ENCODE peak calls at places on chromosomes 11 and 22, in seven cellular contexts. Z is H1, U is spleen, J is stomach, N is GM12878, K is transverse colon, I is GM23338. C is an unnamed sample.

GRCh38 chr11:63880031-63880841 is 36.7 kb downstream of the RCOR2 start:
- DNase-seq in Z (no peak), U (no peak), J (no peak), N (no peak), K (no peak), I (no peak), C (no peak)

GRCh38 chr11:34269031-34269430 is 88.8 kb downstream of the ABTB2 start:
- DNase-seq in Z (no peak), U (no peak), J (no peak), N (no peak), K (no peak), I (no peak), C (no peak)

GRCh38 chr11:121138259-121138658 is 37.2 kb downstream of the TECTA start:
- DNase-seq in Z (no peak), U (no peak), J (no peak), N (no peak), K (no peak), I (no peak), C (no peak)

GRCh38 chr22:35615156-35615555 is 2.0 kb downstream of the MB start:
- DNase-seq in Z (no peak), U (no peak), J (no peak), N (no peak), K (no peak), I (no peak), C (no peak)

GRCh38 chr11:46367244-46367915 is 14.1 kb upstream of the MDK start:
- DNase-seq in Z (no peak), U (peak), J (peak), N (no peak), K (peak), I (peak), C (no peak)

GRCh38 chr22:48382197-48382596 is 1445.5 kb downstream of the BRD1 start:
- DNase-seq in Z (no peak), U (peak), J (peak), N (no peak), K (no peak), I (no peak), C (no peak)

GRCh38 chr11:126988655-126989054 is 11.9 kb downstream of the KIRREL3 start:
- DNase-seq in Z (no peak), U (no peak), J (no peak), N (no peak), K (no peak), I (no peak), C (no peak)

GRCh38 chr22:24975125-24975640 is 22.7 kb downstream of the KIAA1671 start:
- DNase-seq in Z (no peak), U (no peak), J (no peak), N (no peak), K (no peak), I (no peak), C (no peak)

GRCh38 chr22:40346178-40347064 is at the start of gene ADSL:
- DNase-seq in Z (peak), U (peak), J (peak), N (peak), K (peak), I (peak), C (peak)

GRCh38 chr22:32411388-32411787 is 659 bp downstream of the RTCB start:
- DNase-seq in Z (no peak), U (no peak), J (no peak), N (no peak), K (peak), I (peak), C (no peak)

GRCh38 chr22:20644071-20644642 is 129.8 kb upstream of the SERPIND1 start:
- DNase-seq in Z (no peak), U (no peak), J (no peak), N (no peak), K (no peak), I (no peak), C (no peak)

GRCh38 chr11:10892250-10892649 is 34.4 kb upstream of the ZBED5 start:
- DNase-seq in Z (no peak), U (no peak), J (no peak), N (no peak), K (no peak), I (no peak), C (no peak)

GRCh38 chr22:20602589-20603164 is 95.3 kb downstream of the MED15 start:
- DNase-seq in Z (no peak), U (no peak), J (no peak), N (no peak), K (no peak), I (no peak), C (no peak)

DNA sequence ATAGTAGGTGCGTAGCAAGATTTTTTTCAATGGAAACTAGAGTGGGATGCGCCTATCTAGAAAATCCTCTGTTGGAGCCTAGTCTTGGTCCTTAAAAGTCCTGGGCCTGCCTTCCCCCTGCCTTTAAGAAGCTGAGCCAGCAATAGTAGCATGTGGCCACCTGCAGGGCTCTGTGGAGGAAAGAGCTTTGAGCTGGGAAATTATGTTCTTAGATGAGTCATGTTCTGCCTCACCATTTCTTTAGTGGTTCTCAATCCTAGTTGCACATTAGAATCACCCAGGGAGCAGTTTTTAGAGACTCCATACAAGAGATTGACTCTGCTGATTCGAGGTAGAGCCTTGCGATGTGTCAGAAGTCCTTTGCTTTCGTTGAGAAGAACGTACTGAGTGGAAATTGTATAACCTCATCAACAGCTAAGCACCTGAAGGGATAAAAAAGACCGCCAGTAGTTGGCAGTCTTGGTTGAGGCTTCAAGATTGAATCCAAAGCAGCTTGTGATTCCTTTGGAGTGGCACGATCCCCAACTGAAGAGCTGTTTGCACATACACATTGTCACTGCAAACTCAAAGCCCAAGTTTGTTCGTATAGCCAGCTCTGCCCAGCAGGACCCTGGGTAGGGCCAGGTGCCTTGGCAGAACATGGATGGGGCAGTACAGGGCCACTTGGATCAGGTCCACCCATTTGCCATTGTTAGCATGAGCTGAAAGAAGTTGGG is 133.3 kb downstream of the COMMD9 start:
- DNase-seq in Z (no peak), U (no peak), J (no peak), N (no peak), K (no peak), I (peak), C (no peak)
- TF ChIP-seq CTCF in Z (no peak), U (no peak), J (no peak), N (no peak), K (no peak), I (peak), C (no peak)

GRCh38 chr22:30425327-30425615 is 297 bp upstream of the MTFP1 start:
- DNase-seq in Z (no peak), U (no peak), J (no peak), N (no peak), K (no peak), I (no peak), C (no peak)

GRCh38 chr22:30426395-30427353 is 1.1 kb downstream of the MTFP1 start:
- DNase-seq in Z (peak), U (peak), J (peak), N (peak), K (peak), I (peak), C (peak)

GRCh38 chr22:30424471-30425326 is 869 bp upstream of the MTFP1 start:
- DNase-seq in Z (no peak), U (no peak), J (no peak), N (no peak), K (peak), I (peak), C (no peak)

GRCh38 chr22:30423959-30424380 is 1.6 kb upstream of the MTFP1 start:
- DNase-seq in Z (peak), U (peak), J (peak), N (peak), K (peak), I (peak), C (peak)

DNA sequence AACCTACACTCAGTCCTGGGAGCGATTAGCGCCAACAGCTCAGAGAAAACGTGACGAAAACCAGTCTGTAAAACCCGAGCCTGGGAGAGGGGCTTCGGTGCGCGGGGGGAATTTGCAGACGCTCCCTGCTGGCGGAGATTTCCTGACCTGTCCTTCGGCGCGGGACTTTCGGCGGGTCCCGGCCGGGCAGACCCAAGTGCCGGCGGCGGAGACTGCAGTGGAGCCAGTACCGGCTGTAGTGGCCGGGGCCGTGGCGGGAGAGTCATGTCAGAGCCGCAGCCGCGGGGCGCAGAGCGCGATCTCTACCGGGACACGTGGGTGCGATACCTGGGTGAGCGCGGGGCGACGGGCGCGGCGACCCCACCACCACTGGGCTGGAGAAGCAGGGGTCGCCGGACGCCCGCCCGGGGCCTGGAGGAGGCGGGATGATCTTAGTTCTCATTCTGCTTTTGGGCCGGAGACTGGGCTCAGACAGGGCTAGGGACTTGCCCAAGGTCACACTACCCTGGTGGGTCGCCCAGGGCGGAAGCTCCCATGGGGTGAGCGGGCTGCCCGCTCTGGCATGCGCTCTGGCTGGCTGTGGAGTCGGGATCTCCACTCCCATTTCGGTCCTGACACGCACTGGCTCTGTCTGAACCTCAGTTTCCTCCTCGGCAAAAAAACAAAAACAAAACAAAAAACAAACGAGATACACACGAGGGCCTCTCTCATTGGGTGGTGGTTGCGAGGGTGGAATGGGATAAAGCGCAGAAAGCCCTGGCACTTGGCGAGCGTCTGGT is at the start of gene MTFP1:
- DNase-seq in Z (no peak), U (peak), J (peak), N (no peak), K (peak), I (peak), C (peak)
- TF ChIP-seq POLR2AphosphoS5 in Z (peak), U (peak), J (peak), N (no peak), K (no peak), I (peak), C (no peak)

DNA sequence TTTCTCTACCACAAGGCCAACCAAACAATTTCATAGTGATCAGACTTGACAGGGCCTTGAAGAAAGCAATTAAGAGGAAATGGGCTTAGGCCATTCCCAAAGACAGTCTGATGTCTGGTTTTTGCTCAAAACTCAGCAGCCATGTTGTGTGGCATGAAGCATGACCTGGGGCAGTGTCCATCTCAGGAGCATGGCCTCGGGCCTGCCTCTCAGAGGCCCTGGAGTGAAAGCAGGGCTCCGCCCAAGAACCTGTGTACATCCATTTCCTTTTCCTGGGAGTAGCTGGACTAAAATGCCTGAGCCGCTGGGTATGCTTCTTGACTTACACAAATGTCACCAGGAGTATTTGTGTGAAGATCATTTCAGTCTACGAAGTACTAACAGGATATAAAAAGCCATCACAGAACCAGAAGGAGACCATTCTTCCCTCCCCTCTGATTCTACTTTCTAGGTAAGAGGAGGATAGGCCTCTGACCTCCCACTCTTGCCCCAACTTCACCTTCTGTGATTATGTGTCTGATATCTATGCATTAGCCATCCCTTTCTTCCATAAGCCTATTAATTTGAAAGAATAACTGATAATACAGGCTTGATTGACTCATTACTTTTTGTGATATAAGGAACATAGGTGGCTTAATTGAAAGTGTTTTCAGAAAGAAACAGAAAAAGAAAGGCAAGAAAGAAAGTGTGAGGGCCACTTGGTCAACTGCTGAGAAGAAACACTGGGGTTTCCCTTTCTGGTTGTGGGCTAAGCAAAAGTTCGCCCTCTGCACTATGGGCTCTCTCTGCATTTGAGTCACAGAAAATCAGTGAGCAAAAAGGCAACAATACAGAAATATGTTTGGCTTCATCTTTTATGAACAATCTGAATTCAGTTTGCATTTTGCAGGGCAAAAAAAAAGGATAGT is 188.5 kb upstream of the MTMR2 start:
- DNase-seq in Z (no peak), U (no peak), J (no peak), N (peak), K (no peak), I (no peak), C (no peak)
- H3K27ac ChIP-seq in Z (no peak), U (no peak), J (no peak), N (peak), K (peak), I (no peak), C (peak)

GRCh38 chr11:73325036-73325981 is 17.2 kb downstream of the ARHGEF17 start:
- DNase-seq in Z (no peak), U (no peak), J (no peak), N (peak), K (no peak), I (no peak), C (no peak)
- TF ChIP-seq CTCF in Z (no peak), U (no peak), J (no peak), N (no peak), K (no peak), I (no peak), C (no peak)

DNA sequence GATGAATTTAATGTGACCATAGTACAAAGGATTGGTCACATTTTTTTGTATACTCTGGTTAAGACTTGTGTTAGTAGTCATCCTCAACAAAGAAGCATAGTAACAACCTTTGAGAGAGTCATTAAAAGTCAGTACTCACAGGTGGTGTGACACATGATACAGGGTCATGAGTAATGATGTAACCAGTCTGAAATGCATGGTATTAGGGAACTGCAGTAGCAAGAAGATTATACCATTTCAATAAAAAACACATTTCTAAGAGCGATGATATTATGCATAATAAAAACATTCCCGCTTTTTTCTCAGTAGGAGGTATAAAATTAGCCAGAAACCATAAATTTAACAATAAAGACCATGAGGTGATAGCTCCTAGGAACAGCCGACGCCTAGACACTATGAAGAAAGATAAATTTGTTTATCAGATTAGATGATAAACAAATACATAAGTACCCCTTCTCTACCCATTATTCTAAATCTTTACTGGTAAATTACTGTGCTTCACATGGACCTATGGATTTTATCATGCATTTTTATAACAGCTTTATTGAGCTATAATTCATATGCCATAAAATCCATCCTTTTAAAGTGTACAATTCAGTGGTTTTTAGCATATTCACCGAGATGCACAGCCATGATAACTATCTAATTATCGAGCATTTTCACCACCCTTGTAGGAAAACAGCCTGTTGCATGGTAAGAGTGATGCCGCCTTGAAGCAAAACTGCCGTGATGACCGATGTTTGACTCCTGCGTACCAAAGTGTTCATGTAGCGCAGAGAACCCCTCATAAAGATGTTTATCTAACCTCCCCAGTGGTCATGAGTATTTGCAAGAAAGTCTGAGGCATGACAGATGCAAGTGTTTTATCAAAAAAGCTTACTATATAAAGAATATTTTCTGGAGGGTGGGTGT is 41.8 kb downstream of the TMPRSS5 start:
- DNase-seq in Z (no peak), U (no peak), J (no peak), N (no peak), K (no peak), I (no peak), C (no peak)
- TF ChIP-seq POLR2AphosphoS5 in Z (no peak), U (no peak), J (no peak), N (no peak), K (no peak), I (no peak), C (no peak)

GRCh38 chr11:114301088-114301487 is 4.9 kb downstream of the NNMT start:
- DNase-seq in Z (no peak), U (no peak), J (no peak), N (no peak), K (no peak), I (no peak), C (no peak)
- H3K27ac ChIP-seq in Z (no peak), U (no peak), J (no peak), N (no peak), K (no peak), I (no peak), C (no peak)

DNA sequence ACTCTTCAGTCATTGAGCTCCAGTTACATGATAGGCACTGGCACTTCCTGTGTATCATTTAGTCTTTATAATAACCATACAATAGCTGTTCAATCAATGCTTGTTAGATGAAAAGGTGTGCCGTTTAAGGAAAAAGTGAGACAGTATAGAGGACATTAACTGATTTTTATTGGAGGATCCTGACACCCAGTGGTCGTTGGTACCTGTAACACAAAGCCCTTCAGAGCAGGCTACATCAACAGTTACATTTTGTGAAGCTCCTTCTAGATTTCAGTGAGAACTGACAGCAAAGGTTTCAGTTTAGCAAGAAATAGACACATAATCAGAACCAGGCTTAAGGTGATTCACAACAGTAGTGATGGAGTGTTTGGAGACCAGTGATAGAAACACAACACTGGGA is 44.2 kb downstream of the CCDC81 start:
- DNase-seq in Z (no peak), U (no peak), J (no peak), N (no peak), K (no peak), I (peak), C (no peak)
- TF ChIP-seq CTCF in Z (no peak), U (no peak), J (no peak), N (peak), K (no peak), I (peak), C (no peak)

GRCh38 chr11:3885855-3886254 is 30.4 kb downstream of the STIM1 start:
- DNase-seq in Z (no peak), U (no peak), J (no peak), N (no peak), K (no peak), I (no peak), C (no peak)
- TF ChIP-seq POLR2AphosphoS5 in Z (no peak), U (no peak), J (no peak), N (no peak), K (no peak), I (no peak), C (no peak)

GRCh38 chr11:112025682-112026081 is 474 bp downstream of the DLAT start:
- DNase-seq in Z (no peak), U (no peak), J (no peak), N (no peak), K (no peak), I (no peak), C (no peak)
- H3K27ac ChIP-seq in Z (peak), U (peak), J (peak), N (peak), K (peak), I (peak), C (peak)

DNA sequence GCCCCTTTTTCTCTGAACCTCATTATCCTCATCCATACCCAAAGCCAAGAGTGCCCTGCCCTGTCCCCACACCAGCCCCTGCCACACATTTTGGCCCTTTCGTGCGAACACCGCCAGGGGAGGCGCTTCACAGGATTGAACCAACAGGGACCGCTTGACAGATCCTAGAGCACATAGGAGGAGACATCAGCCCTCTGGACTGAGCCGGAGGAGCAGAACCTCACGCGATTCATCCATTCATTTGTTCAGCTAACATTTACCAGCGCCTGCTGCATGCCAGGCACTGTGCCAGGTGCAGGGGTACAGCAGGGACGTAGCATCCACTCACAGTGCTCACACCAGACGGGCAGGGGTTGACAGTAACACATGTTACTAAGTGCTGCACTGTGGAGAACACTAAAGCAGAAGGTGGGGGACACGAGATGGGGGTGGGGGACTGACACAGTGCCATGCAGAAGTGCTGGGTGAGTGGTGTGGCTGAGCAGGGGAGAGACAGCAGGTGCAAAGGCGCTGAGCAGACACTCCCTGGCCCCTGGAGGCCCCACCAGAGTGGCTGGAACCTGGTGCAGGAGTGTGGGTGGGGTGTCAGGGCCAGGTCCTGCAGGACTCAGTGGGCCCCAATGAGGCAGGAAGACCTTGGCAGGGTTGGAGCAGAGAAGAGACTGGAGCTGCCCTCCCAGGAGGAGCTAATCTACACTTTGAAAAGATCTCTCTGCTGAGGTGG is 3.3 kb downstream of the GNAZ start:
- DNase-seq in Z (no peak), U (peak), J (no peak), N (no peak), K (no peak), I (no peak), C (no peak)
- TF ChIP-seq CTCF in Z (no peak), U (no peak), J (no peak), N (no peak), K (no peak), I (no peak), C (no peak)

C was measured in breast epithelium.